ENCODE peak calls at places on chromosomes 12 and 14, in six cellular contexts. U is astrocyte of the spinal cord, Z is lung, S is GM12864, E is esophagus squamous epithelium, W is HFF-Myc. X is an unnamed sample.

GRCh38 chr14:23550131-23550826 is 1.3 kb downstream of the ZFHX2 start:
- DNase-seq in W (no peak), Z (no peak), S (no peak), E (no peak), U (no peak), X (no peak)

GRCh38 chr14:90388982-90389381 is 7.8 kb upstream of the CALM1 start:
- DNase-seq in S (no peak), E (no peak), U (no peak), Z (no peak), W (no peak), X (no peak)

GRCh38 chr12:59067068-59067467 is 146.8 kb upstream of the LRIG3 start:
- DNase-seq in E (no peak), W (peak), S (no peak), U (peak), Z (no peak), X (peak)

GRCh38 chr14:56741325-56741724 is 69.0 kb downstream of the OTX2 start:
- DNase-seq in U (no peak), W (no peak), S (no peak), E (no peak), Z (no peak), X (no peak)

GRCh38 chr12:122226366-122227222 is 742 bp upstream of the DIABLO start:
- DNase-seq in U (no peak), W (no peak), Z (no peak), S (no peak), E (no peak), X (no peak)

GRCh38 chr14:93949511-93950075 is 22.4 kb downstream of the FAM181A start:
- DNase-seq in U (peak), Z (no peak), S (no peak), E (no peak), W (no peak), X (no peak)

GRCh38 chr12:56661979-56662638 is 16.3 kb upstream of the ATP5F1B start:
- DNase-seq in U (no peak), Z (no peak), E (no peak), S (no peak), W (no peak), X (no peak)

GRCh38 chr12:12877789-12878455 is 13.4 kb upstream of the GPRC5A start:
- DNase-seq in Z (no peak), W (no peak), S (no peak), U (no peak), E (no peak), X (peak)

GRCh38 chr12:121916719-121917118 is 1.7 kb upstream of the CFAP251 start:
- DNase-seq in U (peak), W (no peak), Z (no peak), S (no peak), E (no peak), X (peak)

GRCh38 chr14:100117647-100118376 is 41.6 kb downstream of the DEGS2 start:
- DNase-seq in U (no peak), Z (no peak), S (no peak), E (no peak), W (no peak), X (no peak)

GRCh38 chr12:64004639-64005038 is 160.1 kb downstream of the SRGAP1 start:
- DNase-seq in Z (no peak), U (peak), W (no peak), S (no peak), E (no peak), X (no peak)

GRCh38 chr12:113732916-113733315 is 233.2 kb downstream of the RBM19 start:
- DNase-seq in U (no peak), E (no peak), W (no peak), S (no peak), Z (no peak), X (no peak)

GRCh38 chr12:109753054-109753401 is 39.4 kb downstream of the FAM222A start:
- DNase-seq in S (no peak), W (no peak), E (no peak), U (no peak), Z (no peak), X (no peak)

GRCh38 chr14:31934767-31935266 is 142.3 kb upstream of the ARHGAP5 start:
- DNase-seq in U (peak), S (no peak), Z (no peak), W (no peak), E (no peak), X (peak)

GRCh38 chr12:44961887-44962286 is 85.8 kb upstream of the NELL2 start:
- DNase-seq in E (no peak), Z (no peak), U (no peak), W (no peak), S (no peak), X (no peak)

GRCh38 chr12:2959194-2959507 is at the start of gene TEAD4:
- DNase-seq in W (no peak), U (peak), E (no peak), S (no peak), Z (peak), X (peak)

GRCh38 chr12:39176376-39176775 is 266.5 kb downstream of the KIF21A start:
- DNase-seq in Z (no peak), E (no peak), W (no peak), U (no peak), S (no peak), X (no peak)

GRCh38 chr12:28568083-28568482 is 377.8 kb downstream of the CCDC91 start:
- DNase-seq in Z (no peak), E (no peak), W (peak), U (peak), S (no peak), X (peak)

GRCh38 chr14:90999299-90999698 is 61.1 kb downstream of the RPS6KA5 start:
- DNase-seq in S (no peak), E (no peak), W (no peak), U (no peak), Z (no peak), X (no peak)

GRCh38 chr12:13124661-13125505 is 21.4 kb upstream of the GSG1 start:
- DNase-seq in W (no peak), S (no peak), U (no peak), E (no peak), Z (no peak), X (peak)

GRCh38 chr12:131091976-131092691 is 138.4 kb downstream of the ADGRD1 start:
- DNase-seq in S (no peak), W (no peak), Z (no peak), U (no peak), E (no peak), X (no peak)

GRCh38 chr14:21768116-21768874 is 94.7 kb upstream of the OR4E1 start:
- DNase-seq in W (no peak), U (peak), E (no peak), S (no peak), Z (no peak), X (no peak)

GRCh38 chr12:12704593-12705230 is 8.7 kb upstream of the GPR19 start:
- DNase-seq in U (peak), Z (no peak), W (peak), S (no peak), E (no peak), X (peak)

GRCh38 chr12:71731439-71732356 is 23.0 kb upstream of the RAB21 start:
- DNase-seq in U (peak), Z (no peak), S (no peak), E (no peak), W (no peak), X (peak)

GRCh38 chr14:90539996-90540395 is 143.2 kb downstream of the CALM1 start:
- DNase-seq in Z (no peak), W (no peak), E (no peak), S (no peak), U (no peak), X (no peak)

GRCh38 chr12:109763201-109763841 is 49.7 kb downstream of the FAM222A start:
- DNase-seq in W (peak), S (no peak), E (no peak), U (peak), Z (no peak), X (peak)

GRCh38 chr12:402127-402456 is 648 bp downstream of the CCDC77 start:
- DNase-seq in S (no peak), W (no peak), U (peak), Z (no peak), E (no peak), X (peak)

GRCh38 chr12:54051916-54052744 is 1.5 kb upstream of the HOXC4 start:
- DNase-seq in E (no peak), S (no peak), Z (no peak), U (peak), W (no peak), X (no peak)

DNA sequence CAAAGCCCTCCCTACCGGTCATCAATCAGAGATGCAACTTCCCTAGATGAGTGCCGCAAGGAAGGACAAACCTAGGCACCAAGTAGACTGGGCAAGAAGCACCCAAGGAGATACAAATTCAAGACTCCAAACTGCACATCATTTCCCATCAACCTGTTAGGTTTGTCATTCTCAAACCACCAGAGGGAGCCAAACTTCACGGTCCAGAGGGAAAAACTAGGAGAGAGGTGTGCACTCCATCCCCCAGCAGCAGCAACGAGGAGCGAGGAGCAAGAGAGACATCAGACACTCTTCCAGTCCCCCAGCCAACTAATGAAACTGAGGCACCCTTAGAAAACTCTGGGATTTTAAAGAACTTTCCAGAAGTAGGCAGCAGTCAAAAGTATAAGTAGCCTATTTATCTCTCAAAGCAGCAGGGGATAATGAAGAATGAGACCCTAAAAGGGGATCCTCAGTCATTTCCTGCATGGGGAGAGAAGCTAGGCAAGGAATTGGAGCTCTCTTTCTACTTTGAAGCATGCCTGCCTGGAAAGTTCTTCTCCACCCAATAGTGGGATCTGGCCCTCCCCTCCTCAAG is 37.0 kb upstream of the NT5DC3 start:
- DNase-seq in E (no peak), W (peak), Z (peak), U (peak), S (peak), X (peak)
- H3K4me3 ChIP-seq in E (no peak), W (no peak), Z (no peak), U (no peak), S (no peak), X (no peak)

GRCh38 chr12:42652048-42652447 is 62.5 kb upstream of the PRICKLE1 start:
- DNase-seq in U (no peak), W (no peak), Z (no peak), E (no peak), S (no peak), X (no peak)
- TF ChIP-seq CTCF in U (no peak), W (no peak), Z (no peak), E (no peak), S (no peak), X (no peak)

GRCh38 chr12:22276313-22276712 is 58.2 kb downstream of the ST8SIA1 start:
- DNase-seq in W (no peak), E (no peak), U (no peak), S (no peak), Z (no peak), X (no peak)
- H3K4me3 ChIP-seq in W (no peak), E (no peak), U (no peak), S (no peak), Z (no peak), X (no peak)

GRCh38 chr12:92487138-92487485 is 215.7 kb upstream of the PLEKHG7 start:
- DNase-seq in U (no peak), Z (no peak), S (no peak), W (no peak), E (no peak), X (no peak)

GRCh38 chr12:92488735-92489134 is 214.1 kb upstream of the PLEKHG7 start:
- DNase-seq in S (no peak), U (no peak), Z (no peak), W (no peak), E (no peak), X (no peak)

GRCh38 chr12:92486443-92487137 is 216.2 kb upstream of the PLEKHG7 start:
- DNase-seq in E (no peak), Z (no peak), U (no peak), S (no peak), W (no peak), X (no peak)

GRCh38 chr12:92482599-92482998 is 220.2 kb upstream of the PLEKHG7 start:
- DNase-seq in E (no peak), Z (no peak), W (no peak), S (no peak), U (no peak), X (no peak)

DNA sequence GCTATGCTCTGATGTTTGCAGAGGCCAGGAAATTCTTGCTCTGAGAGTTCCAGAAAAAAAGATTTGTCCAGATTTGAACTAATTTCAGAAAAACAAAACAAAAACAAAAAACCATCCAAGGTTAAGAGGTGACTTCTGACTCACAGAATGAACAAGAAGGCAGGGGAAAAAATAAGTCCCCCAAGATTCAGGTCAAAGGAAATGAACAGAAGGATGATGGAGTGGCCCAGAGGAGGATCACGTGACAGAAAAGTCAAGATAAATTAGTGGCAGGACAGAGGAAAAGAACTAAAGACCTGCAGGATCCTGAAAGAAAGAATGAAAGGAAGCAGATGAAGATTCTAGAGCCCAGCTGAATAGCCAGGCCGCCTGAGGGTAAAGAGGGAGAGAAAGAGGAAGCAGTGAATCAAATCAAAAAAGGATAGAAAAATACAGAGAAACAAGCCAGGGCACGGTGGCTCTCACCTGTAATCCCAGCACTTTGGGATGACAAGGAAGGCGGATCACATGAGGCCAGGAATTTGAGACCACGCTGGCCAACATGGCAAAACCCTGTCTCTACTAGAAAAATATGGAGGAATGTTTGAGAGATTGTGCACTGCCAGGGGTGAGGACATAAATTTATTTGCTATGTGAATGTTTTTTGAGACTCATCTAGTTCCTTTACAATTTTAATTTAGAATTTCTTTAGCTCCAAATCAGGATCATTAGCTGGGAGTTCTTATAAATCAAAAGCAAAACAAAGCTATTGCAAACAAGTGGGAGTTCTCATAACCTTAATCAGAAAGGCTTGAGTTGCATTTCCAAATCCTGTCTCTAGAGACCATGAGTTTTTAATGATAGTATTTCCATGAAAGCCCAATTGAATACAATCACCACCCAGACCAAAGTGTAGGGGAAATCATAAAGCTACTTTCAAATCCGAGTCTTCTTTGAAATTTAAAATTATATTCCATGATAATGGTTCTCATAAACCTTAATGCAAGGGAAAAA is 217.1 kb upstream of the PLEKHG7 start:
- DNase-seq in E (no peak), Z (no peak), W (no peak), U (no peak), S (no peak), X (peak)
- TF ChIP-seq CTCF in E (no peak), Z (no peak), W (no peak), U (no peak), S (no peak), X (no peak)

GRCh38 chr12:10388611-10389010 is 1.2 kb downstream of the KLRK1 start:
- DNase-seq in S (no peak), W (no peak), E (no peak), U (peak), Z (no peak), X (no peak)
- H3K4me3 ChIP-seq in S (no peak), W (no peak), E (no peak), U (no peak), Z (no peak), X (no peak)

GRCh38 chr14:75306917-75307699 is 28.5 kb downstream of the FOS start:
- DNase-seq in Z (no peak), W (no peak), U (no peak), E (no peak), S (peak), X (no peak)
- TF ChIP-seq CTCF in Z (no peak), W (peak), U (peak), E (peak), S (peak), X (peak)

GRCh38 chr12:80173465-80173864 is 74.1 kb downstream of the OTOGL start:
- DNase-seq in S (no peak), W (no peak), U (no peak), E (no peak), Z (no peak), X (no peak)

GRCh38 chr12:80176706-80177105 is 77.4 kb downstream of the OTOGL start:
- DNase-seq in Z (no peak), W (no peak), E (no peak), S (no peak), U (no peak), X (no peak)

GRCh38 chr12:80170915-80171314 is 71.6 kb downstream of the OTOGL start:
- DNase-seq in Z (no peak), U (no peak), E (no peak), S (no peak), W (no peak), X (no peak)

GRCh38 chr12:80178846-80179245 is 79.5 kb downstream of the OTOGL start:
- DNase-seq in W (no peak), U (no peak), E (no peak), Z (no peak), S (no peak), X (no peak)

DNA sequence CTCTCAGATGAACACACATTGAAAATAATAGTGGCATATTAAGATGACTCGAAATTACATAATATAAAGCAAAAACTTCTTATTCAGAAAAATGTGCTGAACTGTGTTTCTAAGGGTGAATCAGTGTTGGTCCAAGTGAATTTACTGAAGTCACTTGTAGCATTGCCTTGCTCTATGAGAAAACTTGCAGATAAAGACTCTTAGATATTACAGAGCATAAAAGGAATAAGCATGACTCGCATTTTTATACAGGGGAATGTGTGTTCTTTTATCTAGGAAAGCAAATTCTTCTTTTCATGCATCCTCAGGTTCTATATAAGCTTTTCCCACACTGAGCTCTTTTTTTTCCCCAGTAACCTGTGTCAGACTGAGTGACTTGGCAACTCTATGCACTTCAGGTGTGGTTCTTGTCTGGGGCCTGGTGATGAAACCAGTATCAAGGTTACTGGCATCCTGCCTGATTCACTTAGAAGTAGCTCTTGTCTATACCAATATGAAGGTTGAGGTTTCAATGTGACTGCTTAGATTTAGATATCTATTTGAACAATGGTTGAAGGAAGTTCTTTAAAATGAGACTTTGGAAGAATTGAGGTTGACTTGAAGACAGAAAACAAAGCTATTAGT is 76.1 kb downstream of the OTOGL start:
- DNase-seq in U (no peak), E (no peak), W (no peak), Z (no peak), S (no peak), X (peak)
- H3K4me3 ChIP-seq in U (no peak), E (no peak), W (no peak), Z (no peak), S (no peak), X (no peak)

DNA sequence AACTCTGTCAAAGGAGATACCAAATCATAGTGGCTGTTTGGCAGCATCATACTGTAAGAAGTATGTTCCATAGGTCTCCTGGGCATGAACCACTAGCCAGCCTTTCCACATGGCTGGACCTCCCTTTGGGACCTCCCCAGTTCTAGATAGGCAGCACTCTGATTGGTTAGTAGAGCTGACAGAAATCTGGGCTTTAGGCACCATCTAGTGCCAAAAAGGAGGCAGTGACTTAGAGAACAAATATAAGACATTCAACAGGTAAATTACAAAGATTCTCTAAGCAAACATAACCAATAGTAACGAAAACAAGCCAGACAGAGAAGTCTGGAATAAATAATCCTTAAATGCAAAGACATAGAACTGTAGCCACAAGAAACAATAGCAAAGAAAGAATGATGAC is 148.0 kb upstream of the PDE3A start:
- DNase-seq in Z (no peak), E (no peak), W (peak), S (no peak), U (peak), X (peak)
- TF ChIP-seq CTCF in Z (no peak), E (no peak), W (no peak), S (no peak), U (peak), X (peak)